ENCODE peak calls at places on chromosomes 2 and 18, in six cellular contexts. One of them, this sample, is unnamed.

GRCh38 chr2:133660511-133660910 is 92.2 kb upstream of the NCKAP5 start:
- DNase-seq in body of pancreas: no peak
- DNase-seq in GM10248: no peak
- DNase-seq in fibroblast of mammary gland: no peak
- DNase-seq in MM.1S: no peak
- DNase-seq in GM12878: no peak
- DNase-seq in this sample: no peak

GRCh38 chr2:12050381-12050780 is 303.9 kb downstream of the LPIN1 start:
- DNase-seq in MM.1S: no peak
- DNase-seq in GM10248: no peak
- DNase-seq in fibroblast of mammary gland: peak
- DNase-seq in body of pancreas: no peak
- DNase-seq in GM12878: no peak
- DNase-seq in this sample: no peak

GRCh38 chr2:54386993-54387590 is 69.0 kb upstream of the SPTBN1 start:
- DNase-seq in body of pancreas: peak
- DNase-seq in GM12878: no peak
- DNase-seq in fibroblast of mammary gland: peak
- DNase-seq in MM.1S: no peak
- DNase-seq in GM10248: no peak
- DNase-seq in this sample: no peak

GRCh38 chr2:95012881-95013550 is 12.5 kb upstream of the MAL start:
- DNase-seq in MM.1S: peak
- DNase-seq in GM10248: no peak
- DNase-seq in GM12878: peak
- DNase-seq in fibroblast of mammary gland: peak
- DNase-seq in body of pancreas: no peak
- DNase-seq in this sample: no peak

GRCh38 chr2:188966079-188966571 is 8.0 kb upstream of the COL3A1 start:
- DNase-seq in fibroblast of mammary gland: peak
- DNase-seq in GM12878: no peak
- DNase-seq in body of pancreas: no peak
- DNase-seq in MM.1S: no peak
- DNase-seq in GM10248: no peak
- DNase-seq in this sample: no peak

GRCh38 chr2:183035298-183035953 is 2.8 kb downstream of the NCKAP1 start:
- DNase-seq in fibroblast of mammary gland: peak
- DNase-seq in body of pancreas: no peak
- DNase-seq in GM12878: no peak
- DNase-seq in MM.1S: no peak
- DNase-seq in GM10248: no peak
- DNase-seq in this sample: no peak

GRCh38 chr2:2704380-2705093 is 373.5 kb upstream of the MYT1L start:
- DNase-seq in GM10248: no peak
- DNase-seq in body of pancreas: no peak
- DNase-seq in MM.1S: no peak
- DNase-seq in GM12878: no peak
- DNase-seq in fibroblast of mammary gland: no peak
- DNase-seq in this sample: no peak

GRCh38 chr2:178829299-178829698 is 22.1 kb upstream of the TTN start:
- DNase-seq in fibroblast of mammary gland: peak
- DNase-seq in body of pancreas: no peak
- DNase-seq in MM.1S: no peak
- DNase-seq in GM12878: no peak
- DNase-seq in GM10248: no peak
- DNase-seq in this sample: no peak

GRCh38 chr2:128381001-128381938 is 62.6 kb upstream of the HS6ST1 start:
- DNase-seq in body of pancreas: peak
- DNase-seq in GM10248: no peak
- DNase-seq in MM.1S: no peak
- DNase-seq in fibroblast of mammary gland: peak
- DNase-seq in GM12878: no peak
- DNase-seq in this sample: no peak

GRCh38 chr18:58321986-58322385 is 278.0 kb downstream of the NEDD4L start:
- DNase-seq in GM12878: no peak
- DNase-seq in MM.1S: peak
- DNase-seq in GM10248: peak
- DNase-seq in fibroblast of mammary gland: peak
- DNase-seq in body of pancreas: peak
- DNase-seq in this sample: peak

GRCh38 chr2:85577386-85578242 is at the start of gene VAMP8:
- DNase-seq in MM.1S: peak
- DNase-seq in GM12878: no peak
- DNase-seq in body of pancreas: peak
- DNase-seq in GM10248: peak
- DNase-seq in fibroblast of mammary gland: no peak
- DNase-seq in this sample: peak

GRCh38 chr2:231300722-231301076 is 94.8 kb upstream of the B3GNT7 start:
- DNase-seq in MM.1S: no peak
- DNase-seq in GM12878: no peak
- DNase-seq in body of pancreas: no peak
- DNase-seq in fibroblast of mammary gland: no peak
- DNase-seq in GM10248: no peak
- DNase-seq in this sample: no peak

GRCh38 chr2:25453199-25453903 is 111.6 kb upstream of the DNMT3A start:
- DNase-seq in GM10248: peak
- DNase-seq in body of pancreas: no peak
- DNase-seq in fibroblast of mammary gland: peak
- DNase-seq in GM12878: peak
- DNase-seq in MM.1S: peak
- DNase-seq in this sample: no peak

GRCh38 chr2:136765736-136766323 is 485 bp downstream of the THSD7B start:
- DNase-seq in MM.1S: peak
- DNase-seq in body of pancreas: no peak
- DNase-seq in GM10248: peak
- DNase-seq in GM12878: no peak
- DNase-seq in fibroblast of mammary gland: no peak
- DNase-seq in this sample: no peak

GRCh38 chr2:191218292-191218898 is 26.8 kb upstream of the MYO1B start:
- DNase-seq in MM.1S: no peak
- DNase-seq in fibroblast of mammary gland: peak
- DNase-seq in GM10248: no peak
- DNase-seq in body of pancreas: peak
- DNase-seq in GM12878: no peak
- DNase-seq in this sample: no peak

GRCh38 chr2:160493227-160494028 is at the start of gene RBMS1:
- DNase-seq in fibroblast of mammary gland: peak
- DNase-seq in GM12878: no peak
- DNase-seq in MM.1S: peak
- DNase-seq in body of pancreas: peak
- DNase-seq in GM10248: peak
- DNase-seq in this sample: no peak

GRCh38 chr2:88828397-88829137 is 137.1 kb downstream of the RPIA start:
- DNase-seq in GM10248: no peak
- DNase-seq in MM.1S: no peak
- DNase-seq in body of pancreas: peak
- DNase-seq in fibroblast of mammary gland: peak
- DNase-seq in GM12878: no peak
- DNase-seq in this sample: no peak

GRCh38 chr18:58887613-58887963 is 22.9 kb downstream of the ZNF532 start:
- DNase-seq in fibroblast of mammary gland: no peak
- DNase-seq in GM12878: peak
- DNase-seq in GM10248: peak
- DNase-seq in MM.1S: peak
- DNase-seq in body of pancreas: peak
- DNase-seq in this sample: peak

GRCh38 chr2:54041135-54041534 is 70.3 kb upstream of the PSME4 start:
- DNase-seq in MM.1S: no peak
- DNase-seq in body of pancreas: no peak
- DNase-seq in GM10248: no peak
- DNase-seq in fibroblast of mammary gland: peak
- DNase-seq in GM12878: no peak
- DNase-seq in this sample: no peak

GRCh38 chr2:171387052-171387451 is 46.7 kb downstream of the METTL8 start:
- DNase-seq in body of pancreas: no peak
- DNase-seq in GM12878: no peak
- DNase-seq in MM.1S: no peak
- DNase-seq in fibroblast of mammary gland: no peak
- DNase-seq in GM10248: no peak
- DNase-seq in this sample: no peak

GRCh38 chr2:196242131-196242620 is 70.8 kb upstream of the STK17B start:
- DNase-seq in MM.1S: no peak
- DNase-seq in fibroblast of mammary gland: peak
- DNase-seq in GM12878: peak
- DNase-seq in GM10248: peak
- DNase-seq in body of pancreas: no peak
- DNase-seq in this sample: no peak

GRCh38 chr2:181500201-181500600 is 43.0 kb downstream of the ITGA4 start:
- DNase-seq in GM10248: no peak
- DNase-seq in MM.1S: no peak
- DNase-seq in fibroblast of mammary gland: no peak
- DNase-seq in GM12878: no peak
- DNase-seq in body of pancreas: no peak
- DNase-seq in this sample: no peak

DNA sequence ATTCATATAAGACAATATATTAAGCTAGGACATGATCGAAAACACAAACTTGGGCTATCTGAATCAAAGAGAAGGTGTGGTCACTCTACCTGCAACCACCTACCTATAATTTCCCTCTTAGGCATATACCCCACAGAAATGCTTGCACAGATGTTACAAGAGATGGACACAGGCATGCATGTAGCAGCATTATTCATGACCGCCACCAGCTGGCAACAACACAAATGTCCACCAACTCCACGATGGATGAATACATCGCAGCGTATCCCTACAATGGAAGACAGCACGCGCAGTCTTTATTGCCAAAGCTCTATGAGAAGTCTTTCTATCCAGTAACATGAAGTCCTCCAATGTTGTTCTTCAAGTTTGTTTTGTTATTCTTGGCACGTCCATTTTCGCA is 90.8 kb downstream of the ARL4C start:
- DNase-seq in fibroblast of mammary gland: no peak
- DNase-seq in GM12878: no peak
- DNase-seq in GM10248: no peak
- DNase-seq in body of pancreas: no peak
- DNase-seq in MM.1S: no peak
- DNase-seq in this sample: no peak
- TF ChIP-seq CTCF in fibroblast of mammary gland: no peak
- TF ChIP-seq CTCF in GM12878: no peak
- TF ChIP-seq CTCF in GM10248: no peak
- TF ChIP-seq CTCF in body of pancreas: no peak
- TF ChIP-seq CTCF in MM.1S: no peak
- TF ChIP-seq CTCF in this sample: no peak

GRCh38 chr2:212147921-212148513 is 390.6 kb downstream of the ERBB4 start:
- DNase-seq in GM12878: no peak
- DNase-seq in MM.1S: peak
- DNase-seq in body of pancreas: no peak
- DNase-seq in fibroblast of mammary gland: peak
- DNase-seq in GM10248: no peak
- DNase-seq in this sample: no peak
- TF ChIP-seq CTCF in GM12878: peak
- TF ChIP-seq CTCF in MM.1S: peak
- TF ChIP-seq CTCF in body of pancreas: peak
- TF ChIP-seq CTCF in fibroblast of mammary gland: peak
- TF ChIP-seq CTCF in GM10248: no peak
- TF ChIP-seq CTCF in this sample: peak

GRCh38 chr2:225274751-225275150 is 124.8 kb upstream of the NYAP2 start:
- DNase-seq in body of pancreas: peak
- DNase-seq in GM10248: no peak
- DNase-seq in fibroblast of mammary gland: peak
- DNase-seq in GM12878: no peak
- DNase-seq in MM.1S: peak
- DNase-seq in this sample: no peak

GRCh38 chr2:225275443-225275842 is 124.1 kb upstream of the NYAP2 start:
- DNase-seq in fibroblast of mammary gland: no peak
- DNase-seq in GM10248: no peak
- DNase-seq in MM.1S: no peak
- DNase-seq in body of pancreas: no peak
- DNase-seq in GM12878: no peak
- DNase-seq in this sample: no peak

GRCh38 chr2:225270053-225270452 is 129.5 kb upstream of the NYAP2 start:
- DNase-seq in body of pancreas: no peak
- DNase-seq in GM12878: no peak
- DNase-seq in MM.1S: no peak
- DNase-seq in GM10248: no peak
- DNase-seq in fibroblast of mammary gland: no peak
- DNase-seq in this sample: no peak

GRCh38 chr2:225272173-225272572 is 127.3 kb upstream of the NYAP2 start:
- DNase-seq in fibroblast of mammary gland: no peak
- DNase-seq in body of pancreas: no peak
- DNase-seq in GM10248: no peak
- DNase-seq in MM.1S: no peak
- DNase-seq in GM12878: no peak
- DNase-seq in this sample: no peak

DNA sequence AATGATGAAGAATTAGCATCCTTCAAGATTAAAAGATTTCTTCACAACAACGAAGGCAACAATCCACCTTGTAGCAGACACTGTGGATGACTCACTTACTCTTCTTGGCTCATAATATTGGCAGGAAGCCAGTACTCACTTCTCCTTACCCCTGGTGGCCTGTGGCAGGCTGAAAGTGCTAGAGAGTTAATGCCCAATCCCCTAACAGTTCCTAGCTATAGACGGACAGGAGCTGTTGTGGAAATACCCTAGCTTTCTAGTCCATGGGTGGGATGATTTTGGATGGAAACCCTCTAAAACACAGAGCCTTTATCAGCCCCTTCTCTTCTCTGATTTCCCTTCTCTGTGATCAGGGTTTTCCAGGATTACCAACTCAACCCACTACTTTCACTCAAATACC is 128.6 kb upstream of the NYAP2 start:
- DNase-seq in GM10248: peak
- DNase-seq in fibroblast of mammary gland: peak
- DNase-seq in body of pancreas: no peak
- DNase-seq in MM.1S: peak
- DNase-seq in GM12878: peak
- DNase-seq in this sample: peak
- TF ChIP-seq CTCF in GM10248: no peak
- TF ChIP-seq CTCF in fibroblast of mammary gland: peak
- TF ChIP-seq CTCF in body of pancreas: no peak
- TF ChIP-seq CTCF in MM.1S: no peak
- TF ChIP-seq CTCF in GM12878: no peak
- TF ChIP-seq CTCF in this sample: peak

GRCh38 chr2:118665784-118666529 is 181.5 kb downstream of the EN1 start:
- DNase-seq in fibroblast of mammary gland: no peak
- DNase-seq in GM12878: no peak
- DNase-seq in body of pancreas: no peak
- DNase-seq in MM.1S: no peak
- DNase-seq in GM10248: no peak
- DNase-seq in this sample: no peak

GRCh38 chr2:118657451-118657850 is 190.0 kb downstream of the EN1 start:
- DNase-seq in GM10248: no peak
- DNase-seq in MM.1S: no peak
- DNase-seq in body of pancreas: no peak
- DNase-seq in GM12878: no peak
- DNase-seq in fibroblast of mammary gland: peak
- DNase-seq in this sample: no peak

GRCh38 chr2:118658581-118659248 is 188.7 kb downstream of the EN1 start:
- DNase-seq in GM10248: no peak
- DNase-seq in MM.1S: no peak
- DNase-seq in body of pancreas: no peak
- DNase-seq in fibroblast of mammary gland: peak
- DNase-seq in GM12878: no peak
- DNase-seq in this sample: no peak

DNA sequence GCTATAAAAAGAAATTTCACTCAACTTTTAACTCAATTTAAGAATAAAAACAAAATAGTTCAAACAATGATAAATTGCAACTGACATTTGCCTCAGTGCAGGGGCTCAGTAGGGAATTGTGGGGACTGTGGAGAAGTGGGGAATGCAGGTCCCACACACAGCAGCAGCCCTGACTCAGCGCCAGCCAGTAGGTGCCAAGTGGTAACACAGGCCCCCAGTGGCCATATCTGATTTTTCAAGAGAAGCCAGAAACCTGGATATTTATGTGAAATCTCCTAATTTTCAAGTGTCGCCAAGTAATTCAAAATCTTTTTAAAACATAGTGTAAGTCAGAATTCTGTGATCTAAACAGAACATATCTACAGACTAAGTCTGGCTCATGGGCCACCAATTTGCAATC is 186.3 kb downstream of the EN1 start:
- DNase-seq in GM10248: no peak
- DNase-seq in MM.1S: no peak
- DNase-seq in GM12878: no peak
- DNase-seq in body of pancreas: no peak
- DNase-seq in fibroblast of mammary gland: peak
- DNase-seq in this sample: no peak
- TF ChIP-seq CTCF in GM10248: no peak
- TF ChIP-seq CTCF in MM.1S: no peak
- TF ChIP-seq CTCF in GM12878: no peak
- TF ChIP-seq CTCF in body of pancreas: no peak
- TF ChIP-seq CTCF in fibroblast of mammary gland: peak
- TF ChIP-seq CTCF in this sample: no peak

This sample was measured in kidney epithelial cell.